ENCODE peak calls at places on chromosomes 4 and X, in eight cellular contexts. B is heart left ventricle, C is fibroblast of mammary gland, Q is fibroblast of the aortic adventitia, V is fibroblast of lung, X is cardiac fibroblast, I is lower lobe of right lung, W is HFF-Myc. Z is an unnamed sample.

GRCh38 chr4:74934822-74935326 is 2.0 kb downstream of the PARM1 start:
- DNase-seq in B (no peak), C (no peak), Q (no peak), V (no peak), X (no peak), I (no peak), W (no peak), Z (no peak)

GRCh38 chr4:53128959-53129358 is 236.9 kb downstream of the SCFD2 start:
- DNase-seq in B (peak), C (peak), Q (peak), V (no peak), X (peak), I (no peak), W (no peak), Z (no peak)

GRCh38 chr4:10321931-10322330 is 135.3 kb downstream of the ZNF518B start:
- DNase-seq in B (no peak), C (no peak), Q (no peak), V (no peak), X (no peak), I (no peak), W (no peak), Z (no peak)

GRCh38 chrX:1427756-1428155 is 25.0 kb downstream of the ASMTL start:
- DNase-seq in B (no peak), C (no peak), Q (no peak), V (no peak), X (no peak), I (peak), W (no peak), Z (no peak)

GRCh38 chr4:129526812-129527211 is 430.9 kb downstream of the C4orf33 start:
- DNase-seq in B (no peak), C (peak), Q (peak), V (no peak), X (peak), I (no peak), W (no peak), Z (no peak)

GRCh38 chrX:149713279-149714050 is 1.6 kb downstream of the MAGEA11 start:
- DNase-seq in B (no peak), C (no peak), Q (no peak), V (no peak), X (no peak), I (no peak), W (no peak), Z (no peak)

GRCh38 chr4:180150818-180151217 is 2092.4 kb upstream of the TENM3 start:
- DNase-seq in B (no peak), C (no peak), Q (no peak), V (peak), X (no peak), I (no peak), W (no peak), Z (no peak)

GRCh38 chr4:41696768-41697167 is 51.8 kb downstream of the PHOX2B start:
- DNase-seq in B (no peak), C (no peak), Q (no peak), V (no peak), X (no peak), I (no peak), W (no peak), Z (no peak)

GRCh38 chr4:10504510-10504909 is 47.3 kb upstream of the ZNF518B start:
- DNase-seq in B (no peak), C (no peak), Q (peak), V (no peak), X (no peak), I (no peak), W (no peak), Z (no peak)

GRCh38 chr4:10456270-10457254 is 664 bp downstream of the ZNF518B start:
- DNase-seq in B (peak), C (peak), Q (peak), V (peak), X (peak), I (peak), W (no peak), Z (no peak)

GRCh38 chr4:8818063-8818881 is 53.4 kb downstream of the HMX1 start:
- DNase-seq in B (no peak), C (no peak), Q (no peak), V (no peak), X (no peak), I (peak), W (no peak), Z (no peak)

GRCh38 chrX:1045680-1046314 is 166.7 kb downstream of the CRLF2 start:
- DNase-seq in B (no peak), C (no peak), Q (no peak), V (no peak), X (no peak), I (no peak), W (no peak), Z (no peak)

GRCh38 chr4:140078366-140078765 is 75.6 kb downstream of the MAML3 start:
- DNase-seq in B (peak), C (peak), Q (peak), V (no peak), X (peak), I (no peak), W (no peak), Z (no peak)

GRCh38 chr4:89752932-89753598 is 83.9 kb downstream of the SNCA start:
- DNase-seq in B (no peak), C (peak), Q (peak), V (peak), X (peak), I (no peak), W (peak), Z (peak)

GRCh38 chr4:176188654-176189053 is 6.7 kb downstream of the SPATA4 start:
- DNase-seq in B (no peak), C (no peak), Q (no peak), V (no peak), X (no peak), I (no peak), W (no peak), Z (peak)

GRCh38 chr4:13547563-13548041 is 3.3 kb upstream of the NKX3-2 start:
- DNase-seq in B (no peak), C (no peak), Q (no peak), V (no peak), X (no peak), I (no peak), W (no peak), Z (no peak)

GRCh38 chr4:40699648-40700047 is 50.1 kb upstream of the NSUN7 start:
- DNase-seq in B (no peak), C (peak), Q (peak), V (peak), X (peak), I (no peak), W (no peak), Z (no peak)

GRCh38 chr4:110508827-110509446 is 33.0 kb downstream of the ENPEP start:
- DNase-seq in B (no peak), C (peak), Q (peak), V (peak), X (peak), I (no peak), W (no peak), Z (no peak)
- TF ChIP-seq CTCF in B (no peak), C (peak), Q (peak), V (no peak), X (peak), I (no peak), W (no peak), Z (peak)

DNA sequence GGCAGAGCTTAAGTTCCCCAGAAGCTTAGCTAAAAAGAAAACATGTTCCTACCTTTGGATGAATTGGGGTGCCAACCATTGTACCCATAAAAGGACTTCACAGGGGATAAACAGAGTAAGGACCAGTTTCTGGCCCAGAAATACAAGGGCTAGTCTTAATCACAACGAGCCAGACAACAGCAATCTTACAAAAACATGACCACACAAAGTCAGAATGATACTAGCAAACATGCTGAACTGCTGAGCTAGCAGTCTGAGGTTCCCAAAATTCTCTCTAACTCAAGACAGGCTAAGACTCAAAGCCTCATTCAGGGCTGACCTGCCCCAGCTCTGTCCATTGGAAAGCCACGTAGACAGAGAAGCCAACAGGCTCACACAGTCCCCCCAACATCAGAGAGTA is 40.3 kb downstream of the ATP11C start:
- DNase-seq in B (no peak), C (no peak), Q (no peak), V (no peak), X (no peak), I (no peak), W (no peak), Z (no peak)
- H3K4me3 ChIP-seq in B (no peak), C (no peak), Q (no peak), V (no peak), X (no peak), I (no peak), W (no peak), Z (no peak)

DNA sequence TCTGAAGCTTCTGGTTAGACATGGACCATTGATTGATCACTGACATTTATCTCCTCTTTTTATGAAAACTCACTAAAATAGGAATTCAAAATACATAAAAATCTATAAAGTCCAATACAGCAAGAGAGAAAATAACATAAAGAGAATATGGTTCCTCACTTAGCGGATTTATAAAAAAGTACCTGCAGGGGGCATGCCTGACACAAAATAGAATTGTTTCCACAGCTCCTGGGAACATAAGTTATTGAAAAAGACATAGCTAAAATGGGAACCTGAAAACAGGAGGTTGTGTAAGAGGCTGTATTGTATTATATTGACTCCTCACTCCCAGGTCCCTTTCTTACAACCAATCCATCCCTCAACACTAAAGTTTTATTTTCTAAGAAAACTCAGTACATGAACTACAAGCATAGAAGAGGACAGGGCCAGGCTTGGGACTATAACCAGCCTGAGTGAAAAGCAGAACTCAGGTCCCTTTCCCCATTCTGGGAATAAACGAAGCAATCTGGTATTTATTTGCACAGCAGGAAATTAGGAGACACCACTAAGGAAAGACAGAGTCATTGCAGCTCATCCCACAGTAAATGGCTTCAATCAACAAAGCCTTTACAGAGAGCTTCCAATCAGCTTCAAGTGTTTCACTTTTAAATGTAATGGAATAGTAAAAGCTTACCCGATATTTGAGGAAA is 121.1 kb upstream of the NDST4 start:
- DNase-seq in B (no peak), C (peak), Q (no peak), V (no peak), X (no peak), I (no peak), W (no peak), Z (no peak)
- TF ChIP-seq CTCF in B (no peak), C (peak), Q (no peak), V (no peak), X (no peak), I (peak), W (no peak), Z (peak)

DNA sequence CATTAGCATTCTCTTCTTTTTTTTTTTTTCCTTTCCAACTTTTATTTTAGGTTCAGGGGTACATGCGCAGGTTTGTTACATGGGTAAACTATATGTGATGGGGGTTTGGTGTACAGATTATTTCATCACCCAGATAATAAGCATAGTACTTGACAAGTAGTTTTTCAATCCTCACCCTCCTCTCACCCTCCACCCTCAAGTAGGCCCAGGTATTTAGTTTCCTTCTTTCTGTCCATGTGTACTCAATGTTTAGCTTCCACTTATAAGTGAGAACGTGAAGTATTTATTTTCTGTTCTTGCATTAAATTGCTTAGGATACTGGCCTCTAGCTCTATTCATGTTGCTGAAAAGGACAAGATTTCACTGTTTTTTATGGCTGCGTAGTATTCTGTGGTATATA is 140.8 kb upstream of the PGRMC2 start:
- DNase-seq in B (no peak), C (no peak), Q (no peak), V (no peak), X (no peak), I (no peak), W (no peak), Z (no peak)
- H3K4me3 ChIP-seq in B (no peak), C (peak), Q (peak), V (no peak), X (peak), I (peak), W (no peak), Z (peak)

DNA sequence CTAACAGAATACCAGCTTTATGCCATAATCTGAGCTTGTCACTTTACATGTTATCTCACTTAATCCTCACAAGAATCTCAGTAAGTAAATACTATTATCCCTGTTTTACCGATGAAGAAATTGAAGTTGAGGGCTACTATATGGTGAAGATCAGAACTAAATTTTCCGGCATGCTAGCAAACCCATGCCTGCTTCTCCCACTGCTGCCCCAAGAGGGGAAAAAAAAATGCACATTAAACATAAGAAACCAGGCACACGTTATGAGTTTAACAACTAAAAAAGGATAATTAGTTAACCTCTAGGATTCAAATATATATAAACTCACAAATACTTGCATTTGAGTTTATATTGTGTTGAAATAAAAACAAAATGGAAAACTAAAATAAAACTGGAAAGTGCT is 10.8 kb downstream of the SLC10A7 start:
- DNase-seq in B (no peak), C (no peak), Q (no peak), V (no peak), X (no peak), I (no peak), W (no peak), Z (no peak)
- TF ChIP-seq CTCF in B (no peak), C (no peak), Q (peak), V (no peak), X (no peak), I (no peak), W (peak), Z (peak)

DNA sequence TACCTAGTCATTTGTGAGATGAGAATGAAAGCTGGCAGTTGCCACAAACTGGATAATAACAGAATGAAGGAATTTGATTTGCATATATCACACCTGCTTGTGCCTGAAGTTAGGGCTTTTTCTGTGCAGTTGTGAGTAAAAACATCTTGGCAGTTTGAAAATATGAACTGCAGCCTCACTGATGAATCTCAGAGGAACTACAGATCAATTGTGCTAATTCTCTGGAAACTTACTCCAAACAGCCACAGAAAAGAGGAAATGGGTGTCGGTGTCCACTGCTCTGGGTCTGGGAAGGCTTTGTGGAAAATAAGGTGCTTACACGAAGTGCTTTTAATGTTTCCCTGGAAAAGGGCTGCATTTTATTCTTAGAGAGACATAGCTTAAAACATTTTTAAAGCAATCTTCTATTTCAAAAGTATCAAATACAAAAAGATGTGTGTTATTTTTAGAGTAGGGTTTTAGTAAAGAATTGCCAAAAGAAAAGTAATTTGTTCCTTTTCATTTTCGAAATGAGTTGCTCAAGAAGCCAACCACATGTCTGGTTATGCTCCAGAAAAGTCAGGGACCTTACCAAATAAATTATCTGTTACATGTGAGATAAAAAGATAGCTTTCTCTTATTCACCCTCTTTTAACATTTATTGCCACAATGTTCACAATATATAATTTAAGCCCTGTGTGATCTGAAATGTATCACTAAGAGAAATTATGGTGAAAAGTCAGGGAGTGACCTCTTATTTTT is 240.1 kb downstream of the FRAS1 start:
- DNase-seq in B (no peak), C (peak), Q (peak), V (peak), X (no peak), I (no peak), W (no peak), Z (no peak)
- H3K4me3 ChIP-seq in B (no peak), C (no peak), Q (no peak), V (no peak), X (no peak), I (no peak), W (no peak), Z (no peak)

GRCh38 chr4:81214518-81215218 is 354 bp downstream of the PRKG2 start:
- DNase-seq in B (no peak), C (peak), Q (peak), V (peak), X (peak), I (peak), W (no peak), Z (no peak)

GRCh38 chr4:81214144-81214517 is 891 bp downstream of the PRKG2 start:
- DNase-seq in B (no peak), C (no peak), Q (no peak), V (no peak), X (no peak), I (no peak), W (no peak), Z (no peak)

GRCh38 chr4:81215936-81216335 is 914 bp upstream of the PRKG2 start:
- DNase-seq in B (no peak), C (no peak), Q (no peak), V (peak), X (no peak), I (no peak), W (no peak), Z (no peak)

GRCh38 chr4:81213671-81214070 is 1.4 kb downstream of the PRKG2 start:
- DNase-seq in B (no peak), C (peak), Q (no peak), V (peak), X (peak), I (no peak), W (no peak), Z (no peak)

DNA sequence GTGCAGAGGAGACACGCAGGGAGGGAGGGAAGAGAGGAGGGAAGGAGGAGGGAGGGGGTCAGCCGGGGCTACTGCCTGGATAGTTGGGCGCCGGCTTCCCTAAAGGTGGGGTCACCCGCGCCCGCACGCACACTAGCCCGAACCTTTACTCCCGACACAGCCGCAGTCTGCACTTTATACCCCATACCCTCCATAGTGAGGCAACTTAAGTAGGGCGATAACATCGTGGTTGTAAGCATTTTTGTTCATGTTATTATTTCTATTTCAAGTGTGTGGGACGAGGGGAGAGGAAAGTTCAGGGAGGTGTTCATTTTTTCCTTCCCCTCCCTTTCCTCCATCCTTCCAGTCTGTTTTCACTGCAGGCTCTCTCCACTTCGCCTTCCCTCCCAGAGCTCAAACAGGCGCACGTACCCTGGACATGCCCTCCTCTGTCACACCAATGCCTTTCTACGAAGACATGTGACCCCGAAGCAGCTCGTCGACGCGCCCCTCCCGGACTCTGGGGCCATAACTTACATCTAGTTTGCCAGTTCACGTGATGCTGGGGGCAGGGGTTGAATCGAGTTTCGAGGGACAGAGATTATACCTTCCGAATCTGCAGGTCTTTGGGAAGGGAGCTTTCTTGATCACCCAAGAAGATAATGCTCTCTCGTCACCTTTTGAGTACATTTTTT is at the start of gene PRKG2:
- DNase-seq in B (no peak), C (no peak), Q (no peak), V (peak), X (peak), I (peak), W (no peak), Z (no peak)
- TF ChIP-seq CTCF in B (no peak), C (no peak), Q (no peak), V (no peak), X (no peak), I (no peak), W (no peak), Z (no peak)

GRCh38 chr4:77820836-77821561 is 1.8 kb upstream of the CNOT6L start:
- DNase-seq in B (no peak), C (peak), Q (peak), V (peak), X (no peak), I (no peak), W (no peak), Z (no peak)

GRCh38 chr4:77819836-77820679 is 890 bp upstream of the CNOT6L start:
- DNase-seq in B (peak), C (peak), Q (peak), V (peak), X (peak), I (peak), W (peak), Z (no peak)

GRCh38 chr4:77818667-77819408 is at the start of gene CNOT6L:
- DNase-seq in B (peak), C (peak), Q (peak), V (peak), X (peak), I (peak), W (no peak), Z (no peak)

GRCh38 chr4:77819409-77819835 is 254 bp upstream of the CNOT6L start:
- DNase-seq in B (no peak), C (no peak), Q (no peak), V (no peak), X (no peak), I (no peak), W (no peak), Z (no peak)

DNA sequence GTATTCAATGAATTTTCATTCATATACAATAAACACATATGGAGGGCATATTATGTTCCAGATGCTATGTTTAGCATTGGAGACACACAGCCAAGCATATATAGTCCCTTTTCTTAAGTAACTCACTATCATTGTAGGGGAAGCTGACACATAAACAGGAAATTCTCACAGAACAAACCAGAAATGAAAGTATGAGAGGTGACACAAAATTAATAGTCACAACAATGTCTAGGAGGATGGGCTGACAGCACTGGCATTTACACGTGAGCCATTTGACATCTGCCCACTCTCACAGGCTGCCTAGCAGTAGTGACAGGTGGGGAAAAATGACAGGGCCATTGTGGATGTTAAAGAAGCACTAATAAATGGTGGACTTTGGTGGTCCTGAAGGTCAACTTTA is 2.6 kb upstream of the CNOT6L start:
- DNase-seq in B (no peak), C (no peak), Q (no peak), V (no peak), X (no peak), I (no peak), W (no peak), Z (no peak)
- H3K4me3 ChIP-seq in B (no peak), C (no peak), Q (no peak), V (no peak), X (no peak), I (no peak), W (no peak), Z (no peak)

Z was measured in epithelial cell of proximal tubule.